ENCODE peak calls at places on chromosomes 1 and 21, in six cellular contexts. One of them, this sample, is unnamed.
A peak's percentile ranks its signal among the peaks of the same experiment; 100 is the strongest.

GRCh38 chr21:42939581-42940413 is 14.4 kb upstream of the ERVH48-1 start:
- DNase-seq in colonic mucosa: peak; percentile 67
- DNase-seq in endothelial cell of umbilical vein: peak; percentile 79
- DNase-seq in cardiac muscle cell: peak; percentile 98
- DNase-seq in pancreas: peak; percentile 74
- DNase-seq in GM12878: no peak
- DNase-seq in this sample: peak; percentile 35

GRCh38 chr1:114986286-114986685 is 43.3 kb upstream of the TSHB start:
- DNase-seq in endothelial cell of umbilical vein: no peak
- DNase-seq in GM12878: no peak
- DNase-seq in pancreas: no peak
- DNase-seq in cardiac muscle cell: no peak
- DNase-seq in colonic mucosa: no peak
- DNase-seq in this sample: no peak

GRCh38 chr1:174534789-174535188 is 87.0 kb downstream of the GPR52 start:
- DNase-seq in endothelial cell of umbilical vein: no peak
- DNase-seq in cardiac muscle cell: no peak
- DNase-seq in colonic mucosa: no peak
- DNase-seq in GM12878: no peak
- DNase-seq in pancreas: no peak
- DNase-seq in this sample: no peak

GRCh38 chr1:87826639-87827345 is 498.1 kb downstream of the LMO4 start:
- DNase-seq in GM12878: peak; percentile 33
- DNase-seq in endothelial cell of umbilical vein: peak; percentile 32
- DNase-seq in colonic mucosa: peak; percentile 26
- DNase-seq in pancreas: peak; percentile 20
- DNase-seq in cardiac muscle cell: peak; percentile 96
- DNase-seq in this sample: no peak

GRCh38 chr1:82318265-82318664 is 517.5 kb downstream of the ADGRL2 start:
- DNase-seq in colonic mucosa: no peak
- DNase-seq in pancreas: no peak
- DNase-seq in endothelial cell of umbilical vein: no peak
- DNase-seq in GM12878: no peak
- DNase-seq in cardiac muscle cell: peak; percentile 21
- DNase-seq in this sample: no peak

GRCh38 chr1:230679131-230679530 is 34.8 kb downstream of the AGT start:
- DNase-seq in pancreas: no peak
- DNase-seq in endothelial cell of umbilical vein: no peak
- DNase-seq in GM12878: no peak
- DNase-seq in colonic mucosa: no peak
- DNase-seq in cardiac muscle cell: no peak
- DNase-seq in this sample: no peak

GRCh38 chr1:170533331-170533730 is 1.4 kb downstream of the GORAB start:
- DNase-seq in cardiac muscle cell: peak; percentile 78
- DNase-seq in endothelial cell of umbilical vein: no peak
- DNase-seq in pancreas: no peak
- DNase-seq in GM12878: no peak
- DNase-seq in colonic mucosa: no peak
- DNase-seq in this sample: no peak

GRCh38 chr1:174841747-174842146 is 158.0 kb upstream of the CACYBP start:
- DNase-seq in pancreas: no peak
- DNase-seq in endothelial cell of umbilical vein: no peak
- DNase-seq in GM12878: no peak
- DNase-seq in colonic mucosa: no peak
- DNase-seq in cardiac muscle cell: no peak
- DNase-seq in this sample: no peak

GRCh38 chr1:231421616-231421970 is 494 bp downstream of the EGLN1 start:
- DNase-seq in GM12878: no peak
- DNase-seq in colonic mucosa: peak; percentile 39
- DNase-seq in cardiac muscle cell: peak; percentile 57
- DNase-seq in pancreas: peak; percentile 48
- DNase-seq in endothelial cell of umbilical vein: peak; percentile 55
- DNase-seq in this sample: no peak

GRCh38 chr1:179800481-179800880 is 57.4 kb downstream of the FAM163A start:
- DNase-seq in colonic mucosa: no peak
- DNase-seq in pancreas: no peak
- DNase-seq in endothelial cell of umbilical vein: no peak
- DNase-seq in GM12878: no peak
- DNase-seq in cardiac muscle cell: no peak
- DNase-seq in this sample: no peak
- TF ChIP-seq CTCF in colonic mucosa: no peak
- TF ChIP-seq CTCF in pancreas: no peak
- TF ChIP-seq CTCF in endothelial cell of umbilical vein: no peak
- TF ChIP-seq CTCF in GM12878: no peak
- TF ChIP-seq CTCF in cardiac muscle cell: no peak
- TF ChIP-seq CTCF in this sample: no peak

GRCh38 chr1:205445653-205445955 is 10.2 kb downstream of the BLACAT1 start:
- DNase-seq in pancreas: no peak
- DNase-seq in endothelial cell of umbilical vein: no peak
- DNase-seq in GM12878: no peak
- DNase-seq in colonic mucosa: no peak
- DNase-seq in cardiac muscle cell: no peak
- DNase-seq in this sample: no peak

GRCh38 chr1:205448540-205449253 is 7.1 kb downstream of the BLACAT1 start:
- DNase-seq in cardiac muscle cell: no peak
- DNase-seq in GM12878: no peak
- DNase-seq in pancreas: no peak
- DNase-seq in colonic mucosa: no peak
- DNase-seq in endothelial cell of umbilical vein: no peak
- DNase-seq in this sample: peak; percentile 81

GRCh38 chr1:205449254-205449749 is 6.5 kb downstream of the BLACAT1 start:
- DNase-seq in cardiac muscle cell: no peak
- DNase-seq in colonic mucosa: no peak
- DNase-seq in endothelial cell of umbilical vein: no peak
- DNase-seq in GM12878: no peak
- DNase-seq in pancreas: no peak
- DNase-seq in this sample: peak; percentile 75

GRCh38 chr1:205446828-205447227 is 9.0 kb downstream of the BLACAT1 start:
- DNase-seq in GM12878: no peak
- DNase-seq in endothelial cell of umbilical vein: peak; percentile 45
- DNase-seq in cardiac muscle cell: peak; percentile 74
- DNase-seq in colonic mucosa: no peak
- DNase-seq in pancreas: no peak
- DNase-seq in this sample: peak; percentile 52

GRCh38 chr1:205447457-205448415 is 8.1 kb downstream of the BLACAT1 start:
- DNase-seq in GM12878: no peak
- DNase-seq in endothelial cell of umbilical vein: no peak
- DNase-seq in pancreas: no peak
- DNase-seq in cardiac muscle cell: peak; percentile 73
- DNase-seq in colonic mucosa: no peak
- DNase-seq in this sample: peak; percentile 89
- H3K4me1 ChIP-seq in GM12878: peaks cover 5% of the 10 kb centered on the region
- H3K4me1 ChIP-seq in endothelial cell of umbilical vein: no peaks in the 10 kb centered on the region
- H3K4me1 ChIP-seq in pancreas: no peaks in the 10 kb centered on the region
- H3K4me1 ChIP-seq in cardiac muscle cell: peaks cover 44% of the 10 kb centered on the region
- H3K4me1 ChIP-seq in colonic mucosa: no peaks in the 10 kb centered on the region
- H3K4me1 ChIP-seq in this sample: peaks cover 60% of the 10 kb centered on the region

GRCh38 chr21:45074818-45075605 is 632 bp downstream of the ADARB1 start:
- DNase-seq in colonic mucosa: no peak
- DNase-seq in pancreas: no peak
- DNase-seq in cardiac muscle cell: peak; percentile 34
- DNase-seq in GM12878: no peak
- DNase-seq in endothelial cell of umbilical vein: peak; percentile 38
- DNase-seq in this sample: peak; percentile 83
- TF ChIP-seq CTCF in colonic mucosa: no peak
- TF ChIP-seq CTCF in pancreas: no peak
- TF ChIP-seq CTCF in cardiac muscle cell: no peak
- TF ChIP-seq CTCF in GM12878: no peak
- TF ChIP-seq CTCF in endothelial cell of umbilical vein: no peak
- TF ChIP-seq CTCF in this sample: no peak

GRCh38 chr1:113534130-113534817 is 144.0 kb downstream of the MAGI3 start:
- DNase-seq in colonic mucosa: no peak
- DNase-seq in pancreas: no peak
- DNase-seq in GM12878: no peak
- DNase-seq in cardiac muscle cell: peak; percentile 12
- DNase-seq in endothelial cell of umbilical vein: no peak
- DNase-seq in this sample: no peak
- H3K4me1 ChIP-seq in colonic mucosa: no peaks in the 10 kb centered on the region
- H3K4me1 ChIP-seq in pancreas: no peaks in the 10 kb centered on the region
- H3K4me1 ChIP-seq in GM12878: no peaks in the 10 kb centered on the region
- H3K4me1 ChIP-seq in cardiac muscle cell: no peaks in the 10 kb centered on the region
- H3K4me1 ChIP-seq in endothelial cell of umbilical vein: no peaks in the 10 kb centered on the region
- H3K4me1 ChIP-seq in this sample: no peaks in the 10 kb centered on the region

GRCh38 chr1:199295102-199295501 is 656.3 kb downstream of the PTPRC start:
- DNase-seq in GM12878: no peak
- DNase-seq in cardiac muscle cell: no peak
- DNase-seq in pancreas: no peak
- DNase-seq in endothelial cell of umbilical vein: no peak
- DNase-seq in colonic mucosa: no peak
- DNase-seq in this sample: no peak

GRCh38 chr1:199301472-199301871 is 662.6 kb downstream of the PTPRC start:
- DNase-seq in pancreas: no peak
- DNase-seq in endothelial cell of umbilical vein: no peak
- DNase-seq in cardiac muscle cell: no peak
- DNase-seq in GM12878: no peak
- DNase-seq in colonic mucosa: no peak
- DNase-seq in this sample: no peak

GRCh38 chr1:199297174-199297573 is 658.3 kb downstream of the PTPRC start:
- DNase-seq in GM12878: no peak
- DNase-seq in colonic mucosa: no peak
- DNase-seq in cardiac muscle cell: no peak
- DNase-seq in endothelial cell of umbilical vein: no peak
- DNase-seq in pancreas: no peak
- DNase-seq in this sample: no peak

GRCh38 chr1:199297901-199298300 is 659.1 kb downstream of the PTPRC start:
- DNase-seq in endothelial cell of umbilical vein: peak; percentile 29
- DNase-seq in GM12878: no peak
- DNase-seq in cardiac muscle cell: no peak
- DNase-seq in colonic mucosa: no peak
- DNase-seq in pancreas: no peak
- DNase-seq in this sample: no peak

GRCh38 chr1:199298825-199299224 is 660.0 kb downstream of the PTPRC start:
- DNase-seq in pancreas: no peak
- DNase-seq in cardiac muscle cell: peak; percentile 88
- DNase-seq in GM12878: no peak
- DNase-seq in colonic mucosa: no peak
- DNase-seq in endothelial cell of umbilical vein: no peak
- DNase-seq in this sample: no peak
- TF ChIP-seq CTCF in pancreas: no peak
- TF ChIP-seq CTCF in cardiac muscle cell: no peak
- TF ChIP-seq CTCF in GM12878: no peak
- TF ChIP-seq CTCF in colonic mucosa: no peak
- TF ChIP-seq CTCF in endothelial cell of umbilical vein: no peak
- TF ChIP-seq CTCF in this sample: no peak

DNA sequence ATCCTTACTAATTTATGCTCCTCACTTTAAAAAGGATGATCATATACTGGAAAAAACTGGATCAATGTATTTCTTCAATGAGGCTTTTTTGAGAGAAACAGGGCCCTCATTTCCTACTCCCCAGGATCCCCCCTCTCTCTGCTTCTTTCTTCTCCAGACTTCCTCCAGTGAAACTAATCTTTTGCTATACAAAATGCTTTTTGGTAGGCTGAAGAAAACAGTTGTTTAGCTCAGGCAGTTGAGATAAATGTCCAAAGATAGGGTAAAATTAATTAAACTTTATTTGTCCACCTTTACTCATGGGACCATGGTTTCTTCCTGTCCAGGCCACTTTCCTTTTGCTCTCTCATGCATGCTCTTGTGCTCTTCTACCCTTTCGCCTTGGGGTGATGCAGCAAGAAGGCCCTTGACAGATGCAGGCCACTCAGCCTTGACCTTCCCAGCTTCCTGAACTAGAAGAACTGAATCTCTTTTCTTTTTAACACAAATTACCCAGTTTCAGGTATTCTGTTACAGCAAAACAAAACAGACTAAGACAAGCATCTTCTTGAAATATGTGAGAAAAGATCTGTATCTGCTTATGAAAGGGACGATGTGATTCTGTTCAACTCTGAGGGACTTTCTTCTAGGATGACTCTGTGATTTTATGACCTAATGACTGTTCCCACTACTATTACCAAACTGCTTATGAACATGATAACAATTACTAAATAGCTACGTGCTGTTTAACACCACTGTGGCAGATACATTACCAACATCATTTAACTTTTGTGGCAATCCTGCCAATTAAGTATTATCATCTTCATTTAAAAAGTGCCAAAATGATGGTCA is 63.7 kb downstream of the NVL start:
- DNase-seq in GM12878: peak; percentile 38
- DNase-seq in endothelial cell of umbilical vein: no peak
- DNase-seq in cardiac muscle cell: no peak
- DNase-seq in colonic mucosa: no peak
- DNase-seq in pancreas: no peak
- DNase-seq in this sample: no peak
- H3K4me1 ChIP-seq in GM12878: peaks cover 21% of the 10 kb centered on the region
- H3K4me1 ChIP-seq in endothelial cell of umbilical vein: peaks cover 24% of the 10 kb centered on the region
- H3K4me1 ChIP-seq in cardiac muscle cell: no peaks in the 10 kb centered on the region
- H3K4me1 ChIP-seq in colonic mucosa: no peaks in the 10 kb centered on the region
- H3K4me1 ChIP-seq in pancreas: no peaks in the 10 kb centered on the region
- H3K4me1 ChIP-seq in this sample: no peaks in the 10 kb centered on the region

DNA sequence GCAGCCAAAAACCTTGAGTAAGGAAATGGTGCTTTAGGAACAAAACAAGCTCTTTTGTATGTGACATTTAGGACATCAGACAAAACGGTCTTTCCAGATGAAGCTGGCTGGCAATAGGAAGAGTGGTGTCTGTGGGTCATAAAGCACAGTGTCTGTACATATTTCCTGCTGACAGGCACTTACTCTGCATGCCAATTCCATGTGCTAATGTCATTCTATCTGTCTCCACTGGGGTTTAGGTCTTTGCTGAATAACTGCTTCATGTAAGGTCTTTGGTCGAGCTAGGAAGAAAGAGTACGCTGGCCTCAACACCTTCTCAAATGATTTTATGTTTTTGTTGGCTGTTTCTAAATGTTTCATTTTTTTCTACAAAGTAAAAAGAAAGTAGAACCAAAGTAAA is 163.5 kb downstream of the BRINP2 start:
- DNase-seq in endothelial cell of umbilical vein: no peak
- DNase-seq in cardiac muscle cell: no peak
- DNase-seq in GM12878: no peak
- DNase-seq in colonic mucosa: no peak
- DNase-seq in pancreas: no peak
- DNase-seq in this sample: no peak
- TF ChIP-seq CTCF in endothelial cell of umbilical vein: no peak
- TF ChIP-seq CTCF in cardiac muscle cell: no peak
- TF ChIP-seq CTCF in GM12878: no peak
- TF ChIP-seq CTCF in colonic mucosa: no peak
- TF ChIP-seq CTCF in pancreas: no peak
- TF ChIP-seq CTCF in this sample: peak; percentile 47

This sample was measured in endodermal cell.